ENCODE peak calls at places on chromosome 19, in ten cellular contexts. One of them, this sample, is unnamed. For H3K9me3, the result is how much of the 10 kb centered on the place peaks cover.

GRCh38 chr19:17424743-17425365 is 5.0 kb downstream of the MVB12A start:
- DNase-seq in astrocyte: no peak
- DNase-seq in AG04450: no peak
- DNase-seq in testis: peak
- DNase-seq in effector memory CD4-positive, alpha-beta T cell: no peak
- DNase-seq in mucosa of descending colon: peak
- DNase-seq in endodermal cell: peak
- DNase-seq in body of pancreas: no peak
- DNase-seq in lung: no peak
- DNase-seq in thoracic aorta: no peak
- DNase-seq in this sample: peak

GRCh38 chr19:46015080-46015960 is 7.5 kb downstream of the PGLYRP1 start:
- DNase-seq in thoracic aorta: no peak
- DNase-seq in lung: peak
- DNase-seq in testis: peak
- DNase-seq in AG04450: no peak
- DNase-seq in astrocyte: no peak
- DNase-seq in body of pancreas: peak
- DNase-seq in endodermal cell: peak
- DNase-seq in mucosa of descending colon: peak
- DNase-seq in effector memory CD4-positive, alpha-beta T cell: peak
- DNase-seq in this sample: peak

GRCh38 chr19:48120505-48120904 is 9.9 kb upstream of the PLA2G4C start:
- DNase-seq in mucosa of descending colon: no peak
- DNase-seq in effector memory CD4-positive, alpha-beta T cell: no peak
- DNase-seq in endodermal cell: no peak
- DNase-seq in testis: no peak
- DNase-seq in body of pancreas: no peak
- DNase-seq in lung: no peak
- DNase-seq in astrocyte: no peak
- DNase-seq in AG04450: no peak
- DNase-seq in thoracic aorta: no peak
- DNase-seq in this sample: no peak

GRCh38 chr19:29841559-29842367 is 30.0 kb downstream of the CCNE1 start:
- DNase-seq in testis: no peak
- DNase-seq in mucosa of descending colon: no peak
- DNase-seq in lung: no peak
- DNase-seq in astrocyte: peak
- DNase-seq in body of pancreas: no peak
- DNase-seq in effector memory CD4-positive, alpha-beta T cell: no peak
- DNase-seq in endodermal cell: peak
- DNase-seq in thoracic aorta: no peak
- DNase-seq in AG04450: no peak
- DNase-seq in this sample: peak

GRCh38 chr19:40323705-40324104 is 24.5 kb downstream of the C19orf47 start:
- DNase-seq in lung: no peak
- DNase-seq in body of pancreas: no peak
- DNase-seq in mucosa of descending colon: no peak
- DNase-seq in astrocyte: no peak
- DNase-seq in endodermal cell: no peak
- DNase-seq in AG04450: no peak
- DNase-seq in thoracic aorta: no peak
- DNase-seq in effector memory CD4-positive, alpha-beta T cell: no peak
- DNase-seq in testis: no peak
- DNase-seq in this sample: no peak

GRCh38 chr19:34225659-34226015 is 28.7 kb upstream of the GARRE1 start:
- DNase-seq in thoracic aorta: no peak
- DNase-seq in lung: no peak
- DNase-seq in effector memory CD4-positive, alpha-beta T cell: no peak
- DNase-seq in astrocyte: no peak
- DNase-seq in mucosa of descending colon: no peak
- DNase-seq in endodermal cell: no peak
- DNase-seq in AG04450: no peak
- DNase-seq in testis: no peak
- DNase-seq in body of pancreas: no peak
- DNase-seq in this sample: no peak

GRCh38 chr19:32606289-32606688 is 25.3 kb downstream of the PDCD5 start:
- DNase-seq in lung: no peak
- DNase-seq in astrocyte: no peak
- DNase-seq in effector memory CD4-positive, alpha-beta T cell: no peak
- DNase-seq in testis: no peak
- DNase-seq in endodermal cell: no peak
- DNase-seq in mucosa of descending colon: no peak
- DNase-seq in thoracic aorta: no peak
- DNase-seq in body of pancreas: no peak
- DNase-seq in AG04450: no peak
- DNase-seq in this sample: no peak

GRCh38 chr19:10290876-10291553 is 1.3 kb downstream of the ICAM5 start:
- DNase-seq in astrocyte: no peak
- DNase-seq in thoracic aorta: no peak
- DNase-seq in mucosa of descending colon: peak
- DNase-seq in AG04450: no peak
- DNase-seq in body of pancreas: peak
- DNase-seq in endodermal cell: peak
- DNase-seq in lung: peak
- DNase-seq in testis: peak
- DNase-seq in effector memory CD4-positive, alpha-beta T cell: no peak
- DNase-seq in this sample: peak

GRCh38 chr19:17560205-17560595 is 4.8 kb downstream of the COLGALT1 start:
- DNase-seq in mucosa of descending colon: no peak
- DNase-seq in endodermal cell: no peak
- DNase-seq in body of pancreas: peak
- DNase-seq in thoracic aorta: no peak
- DNase-seq in effector memory CD4-positive, alpha-beta T cell: no peak
- DNase-seq in lung: peak
- DNase-seq in AG04450: peak
- DNase-seq in astrocyte: peak
- DNase-seq in testis: no peak
- DNase-seq in this sample: no peak

GRCh38 chr19:7924241-7924640 is 1.7 kb downstream of the CTXN1 start:
- DNase-seq in testis: no peak
- DNase-seq in body of pancreas: no peak
- DNase-seq in astrocyte: no peak
- DNase-seq in lung: no peak
- DNase-seq in thoracic aorta: no peak
- DNase-seq in effector memory CD4-positive, alpha-beta T cell: no peak
- DNase-seq in AG04450: no peak
- DNase-seq in endodermal cell: no peak
- DNase-seq in mucosa of descending colon: no peak
- DNase-seq in this sample: no peak

GRCh38 chr19:55341191-55342043 is 1.7 kb downstream of the KMT5C start:
- DNase-seq in mucosa of descending colon: peak
- DNase-seq in astrocyte: peak
- DNase-seq in effector memory CD4-positive, alpha-beta T cell: peak
- DNase-seq in testis: peak
- DNase-seq in lung: peak
- DNase-seq in body of pancreas: peak
- DNase-seq in endodermal cell: peak
- DNase-seq in AG04450: no peak
- DNase-seq in thoracic aorta: no peak
- DNase-seq in this sample: peak

GRCh38 chr19:33685541-33685940 is 63.8 kb downstream of the CHST8 start:
- DNase-seq in effector memory CD4-positive, alpha-beta T cell: no peak
- DNase-seq in thoracic aorta: no peak
- DNase-seq in mucosa of descending colon: peak
- DNase-seq in body of pancreas: no peak
- DNase-seq in AG04450: no peak
- DNase-seq in astrocyte: no peak
- DNase-seq in lung: no peak
- DNase-seq in testis: no peak
- DNase-seq in endodermal cell: peak
- DNase-seq in this sample: no peak

GRCh38 chr19:50490411-50490811 is 13.8 kb upstream of the GARIN5A start:
- DNase-seq in thoracic aorta: no peak
- DNase-seq in body of pancreas: no peak
- DNase-seq in mucosa of descending colon: no peak
- DNase-seq in testis: no peak
- DNase-seq in effector memory CD4-positive, alpha-beta T cell: no peak
- DNase-seq in lung: no peak
- DNase-seq in AG04450: no peak
- DNase-seq in endodermal cell: peak
- DNase-seq in astrocyte: no peak
- DNase-seq in this sample: no peak

GRCh38 chr19:1289395-1290244 is 3.9 kb downstream of the EFNA2 start:
- DNase-seq in effector memory CD4-positive, alpha-beta T cell: no peak
- DNase-seq in AG04450: no peak
- DNase-seq in lung: no peak
- DNase-seq in body of pancreas: no peak
- DNase-seq in testis: no peak
- DNase-seq in endodermal cell: no peak
- DNase-seq in astrocyte: no peak
- DNase-seq in mucosa of descending colon: no peak
- DNase-seq in thoracic aorta: no peak
- DNase-seq in this sample: no peak
- H3K9me3 ChIP-seq in effector memory CD4-positive, alpha-beta T cell: under half
- H3K9me3 ChIP-seq in AG04450: under half
- H3K9me3 ChIP-seq in lung: under half
- H3K9me3 ChIP-seq in body of pancreas: under half
- H3K9me3 ChIP-seq in testis: under half
- H3K9me3 ChIP-seq in endodermal cell: under half
- H3K9me3 ChIP-seq in astrocyte: under half
- H3K9me3 ChIP-seq in mucosa of descending colon: under half
- H3K9me3 ChIP-seq in thoracic aorta: under half
- H3K9me3 ChIP-seq in this sample: under half

DNA sequence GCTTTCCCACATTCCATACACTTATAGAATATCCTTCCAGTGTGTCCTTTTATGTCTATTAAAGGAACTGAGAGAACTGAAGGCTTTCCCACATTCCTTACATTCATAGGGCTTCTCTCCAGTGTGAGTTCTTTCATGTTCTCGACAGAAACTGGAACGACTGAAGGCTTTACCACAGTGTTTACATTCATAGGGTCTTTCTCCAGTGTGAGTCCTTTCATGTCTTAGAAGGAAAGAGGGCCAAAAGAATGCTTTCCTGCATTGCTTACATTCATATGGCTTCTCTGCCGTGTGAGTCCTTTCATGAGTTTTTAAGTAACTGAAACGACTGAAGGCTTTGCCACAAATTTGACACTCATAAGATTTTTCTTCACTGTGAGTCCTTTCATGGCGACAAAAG is 22.3 kb downstream of the ZNF44 start:
- DNase-seq in body of pancreas: no peak
- DNase-seq in AG04450: no peak
- DNase-seq in astrocyte: no peak
- DNase-seq in thoracic aorta: no peak
- DNase-seq in testis: no peak
- DNase-seq in lung: no peak
- DNase-seq in mucosa of descending colon: no peak
- DNase-seq in endodermal cell: no peak
- DNase-seq in effector memory CD4-positive, alpha-beta T cell: no peak
- DNase-seq in this sample: no peak
- H3K9me3 ChIP-seq in body of pancreas: under half
- H3K9me3 ChIP-seq in AG04450: half or more
- H3K9me3 ChIP-seq in astrocyte: half or more
- H3K9me3 ChIP-seq in thoracic aorta: half or more
- H3K9me3 ChIP-seq in testis: under half
- H3K9me3 ChIP-seq in lung: under half
- H3K9me3 ChIP-seq in mucosa of descending colon: half or more
- H3K9me3 ChIP-seq in endodermal cell: half or more
- H3K9me3 ChIP-seq in effector memory CD4-positive, alpha-beta T cell: half or more
- H3K9me3 ChIP-seq in this sample: under half

GRCh38 chr19:44151491-44151890 is 10.1 kb downstream of the ZNF234 start:
- DNase-seq in lung: no peak
- DNase-seq in endodermal cell: no peak
- DNase-seq in thoracic aorta: no peak
- DNase-seq in AG04450: no peak
- DNase-seq in effector memory CD4-positive, alpha-beta T cell: no peak
- DNase-seq in mucosa of descending colon: no peak
- DNase-seq in body of pancreas: no peak
- DNase-seq in testis: no peak
- DNase-seq in astrocyte: no peak
- DNase-seq in this sample: no peak
- H3K9me3 ChIP-seq in lung: under half
- H3K9me3 ChIP-seq in endodermal cell: under half
- H3K9me3 ChIP-seq in thoracic aorta: under half
- H3K9me3 ChIP-seq in AG04450: under half
- H3K9me3 ChIP-seq in effector memory CD4-positive, alpha-beta T cell: under half
- H3K9me3 ChIP-seq in mucosa of descending colon: under half
- H3K9me3 ChIP-seq in body of pancreas: under half
- H3K9me3 ChIP-seq in testis: under half
- H3K9me3 ChIP-seq in astrocyte: under half
- H3K9me3 ChIP-seq in this sample: under half

DNA sequence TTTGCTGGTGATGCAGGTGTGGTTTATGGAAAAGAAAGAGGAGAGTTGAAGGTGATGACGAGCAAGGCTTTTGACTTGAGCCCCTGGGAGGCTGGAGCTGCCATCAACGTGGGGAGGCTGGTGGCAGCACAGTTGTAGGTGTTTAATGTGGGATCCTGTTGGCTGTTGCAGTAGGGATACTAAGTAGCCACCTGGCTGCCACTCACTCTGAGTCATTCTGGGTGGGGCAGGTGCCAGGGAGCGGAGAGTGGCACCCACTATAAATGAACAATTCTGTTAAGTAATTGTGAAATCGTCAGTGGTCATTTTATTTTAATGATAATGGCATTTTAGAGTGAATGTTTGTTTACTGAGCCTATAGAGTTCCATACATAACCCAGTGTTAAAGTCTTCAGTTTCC is 9.8 kb downstream of the ZNF317 start:
- DNase-seq in body of pancreas: no peak
- DNase-seq in astrocyte: no peak
- DNase-seq in endodermal cell: no peak
- DNase-seq in lung: no peak
- DNase-seq in mucosa of descending colon: no peak
- DNase-seq in effector memory CD4-positive, alpha-beta T cell: no peak
- DNase-seq in testis: no peak
- DNase-seq in thoracic aorta: no peak
- DNase-seq in AG04450: no peak
- DNase-seq in this sample: no peak
- H3K9me3 ChIP-seq in body of pancreas: under half
- H3K9me3 ChIP-seq in astrocyte: under half
- H3K9me3 ChIP-seq in endodermal cell: half or more
- H3K9me3 ChIP-seq in lung: under half
- H3K9me3 ChIP-seq in mucosa of descending colon: half or more
- H3K9me3 ChIP-seq in effector memory CD4-positive, alpha-beta T cell: under half
- H3K9me3 ChIP-seq in testis: under half
- H3K9me3 ChIP-seq in thoracic aorta: under half
- H3K9me3 ChIP-seq in AG04450: half or more
- H3K9me3 ChIP-seq in this sample: under half

GRCh38 chr19:39001016-39001415 is 25.5 kb upstream of the FBXO17 start:
- DNase-seq in body of pancreas: no peak
- DNase-seq in effector memory CD4-positive, alpha-beta T cell: no peak
- DNase-seq in astrocyte: no peak
- DNase-seq in thoracic aorta: no peak
- DNase-seq in AG04450: no peak
- DNase-seq in testis: no peak
- DNase-seq in mucosa of descending colon: no peak
- DNase-seq in lung: no peak
- DNase-seq in endodermal cell: no peak
- DNase-seq in this sample: no peak
- H3K9me3 ChIP-seq in body of pancreas: under half
- H3K9me3 ChIP-seq in effector memory CD4-positive, alpha-beta T cell: under half
- H3K9me3 ChIP-seq in astrocyte: under half
- H3K9me3 ChIP-seq in thoracic aorta: under half
- H3K9me3 ChIP-seq in AG04450: under half
- H3K9me3 ChIP-seq in testis: under half
- H3K9me3 ChIP-seq in mucosa of descending colon: under half
- H3K9me3 ChIP-seq in lung: under half
- H3K9me3 ChIP-seq in endodermal cell: under half
- H3K9me3 ChIP-seq in this sample: under half

This sample was measured in Caco-2.